ENCODE peak calls at places on chromosomes 1 and 21, in eight cellular contexts. D is colonic mucosa, X is A549, E is heart left ventricle, S is thoracic aorta, V is Peyer's patch, M is gastrocnemius medialis, R is uterus. Q is an unnamed sample. For H3K9me3 and H3K4me1, the result is how much of the 10 kb centered on the place peaks cover.

GRCh38 chr1:114745351-114745750 is 12.4 kb downstream of the CSDE1 start:
- DNase-seq in D (no peak), X (no peak), E (no peak), S (no peak), V (no peak), M (no peak), R (no peak), Q (no peak)

GRCh38 chr1:221908573-221908972 is 166.7 kb upstream of the DUSP10 start:
- DNase-seq in D (no peak), X (no peak), E (no peak), S (no peak), V (no peak), M (no peak), R (no peak), Q (no peak)

GRCh38 chr1:208142632-208143390 is 101.4 kb downstream of the PLXNA2 start:
- DNase-seq in D (no peak), X (no peak), E (no peak), S (no peak), V (no peak), M (no peak), R (peak), Q (no peak)

GRCh38 chr1:212981025-212981495 is 30.7 kb downstream of the VASH2 start:
- DNase-seq in D (peak), X (no peak), E (peak), S (no peak), V (no peak), M (no peak), R (no peak), Q (peak)

GRCh38 chr1:244654284-244655038 is 1.5 kb downstream of the DESI2 start:
- DNase-seq in D (no peak), X (no peak), E (no peak), S (no peak), V (no peak), M (no peak), R (no peak), Q (no peak)

GRCh38 chr1:202671388-202671787 is 38.9 kb downstream of the SYT2 start:
- DNase-seq in D (peak), X (no peak), E (no peak), S (no peak), V (no peak), M (no peak), R (no peak), Q (peak)

GRCh38 chr1:24215226-24215814 is 28.2 kb upstream of the IFNLR1 start:
- DNase-seq in D (no peak), X (no peak), E (no peak), S (no peak), V (no peak), M (no peak), R (no peak), Q (no peak)

GRCh38 chr1:177948336-177948972 is 21.4 kb downstream of the SEC16B start:
- DNase-seq in D (peak), X (peak), E (peak), S (no peak), V (no peak), M (peak), R (peak), Q (peak)

GRCh38 chr21:46628868-46629267 is 6.6 kb upstream of the PRMT2 start:
- DNase-seq in D (no peak), X (no peak), E (no peak), S (no peak), V (no peak), M (no peak), R (no peak), Q (no peak)

GRCh38 chr1:75791022-75791421 is 5.0 kb downstream of the RABGGTB start:
- DNase-seq in D (no peak), X (no peak), E (no peak), S (no peak), V (no peak), M (no peak), R (no peak), Q (no peak)

GRCh38 chr1:80384960-80385359 is 1378.4 kb upstream of the ADGRL4 start:
- DNase-seq in D (no peak), X (no peak), E (no peak), S (no peak), V (no peak), M (no peak), R (no peak), Q (no peak)

GRCh38 chr1:156399355-156400125 is 30.5 kb downstream of the RHBG start:
- DNase-seq in D (no peak), X (no peak), E (no peak), S (no peak), V (no peak), M (no peak), R (no peak), Q (no peak)

GRCh38 chr21:29237110-29238051 is 61.3 kb upstream of the BACH1 start:
- DNase-seq in D (no peak), X (no peak), E (no peak), S (no peak), V (no peak), M (no peak), R (no peak), Q (no peak)

GRCh38 chr1:208203127-208203847 is 40.9 kb downstream of the PLXNA2 start:
- DNase-seq in D (peak), X (peak), E (peak), S (no peak), V (peak), M (no peak), R (peak), Q (peak)

GRCh38 chr1:2378441-2378851 is 12.9 kb downstream of the MORN1 start:
- DNase-seq in D (no peak), X (no peak), E (no peak), S (no peak), V (peak), M (no peak), R (no peak), Q (no peak)

GRCh38 chr1:156126043-156126700 is 11.7 kb downstream of the LMNA start:
- DNase-seq in D (peak), X (peak), E (peak), S (peak), V (peak), M (no peak), R (peak), Q (peak)

GRCh38 chr1:26854953-26855352 is 8.0 kb upstream of the SFN start:
- DNase-seq in D (peak), X (no peak), E (no peak), S (no peak), V (peak), M (no peak), R (no peak), Q (no peak)

GRCh38 chr1:9798236-9799130 is 25.3 kb downstream of the CLSTN1 start:
- DNase-seq in D (no peak), X (no peak), E (no peak), S (no peak), V (no peak), M (no peak), R (peak), Q (no peak)

GRCh38 chr1:199684686-199685273 is 342.7 kb upstream of the NR5A2 start:
- DNase-seq in D (peak), X (peak), E (no peak), S (no peak), V (no peak), M (no peak), R (no peak), Q (peak)

GRCh38 chr21:32653326-32653901 is 41.2 kb upstream of the CFAP298 start:
- DNase-seq in D (no peak), X (peak), E (no peak), S (no peak), V (no peak), M (no peak), R (no peak), Q (peak)

GRCh38 chr1:222441006-222441620 is 106.8 kb downstream of the HHIPL2 start:
- DNase-seq in D (no peak), X (no peak), E (no peak), S (no peak), V (no peak), M (no peak), R (no peak), Q (no peak)

GRCh38 chr1:18643154-18644012 is 12.7 kb downstream of the PAX7 start:
- DNase-seq in D (no peak), X (no peak), E (no peak), S (no peak), V (no peak), M (no peak), R (no peak), Q (no peak)

GRCh38 chr21:46052703-46053651 is 44.9 kb upstream of the COL6A2 start:
- DNase-seq in D (no peak), X (no peak), E (no peak), S (no peak), V (no peak), M (no peak), R (peak), Q (no peak)

GRCh38 chr1:43454270-43455011 is 710 bp upstream of the HYI start:
- DNase-seq in D (peak), X (no peak), E (peak), S (peak), V (peak), M (peak), R (peak), Q (peak)

DNA sequence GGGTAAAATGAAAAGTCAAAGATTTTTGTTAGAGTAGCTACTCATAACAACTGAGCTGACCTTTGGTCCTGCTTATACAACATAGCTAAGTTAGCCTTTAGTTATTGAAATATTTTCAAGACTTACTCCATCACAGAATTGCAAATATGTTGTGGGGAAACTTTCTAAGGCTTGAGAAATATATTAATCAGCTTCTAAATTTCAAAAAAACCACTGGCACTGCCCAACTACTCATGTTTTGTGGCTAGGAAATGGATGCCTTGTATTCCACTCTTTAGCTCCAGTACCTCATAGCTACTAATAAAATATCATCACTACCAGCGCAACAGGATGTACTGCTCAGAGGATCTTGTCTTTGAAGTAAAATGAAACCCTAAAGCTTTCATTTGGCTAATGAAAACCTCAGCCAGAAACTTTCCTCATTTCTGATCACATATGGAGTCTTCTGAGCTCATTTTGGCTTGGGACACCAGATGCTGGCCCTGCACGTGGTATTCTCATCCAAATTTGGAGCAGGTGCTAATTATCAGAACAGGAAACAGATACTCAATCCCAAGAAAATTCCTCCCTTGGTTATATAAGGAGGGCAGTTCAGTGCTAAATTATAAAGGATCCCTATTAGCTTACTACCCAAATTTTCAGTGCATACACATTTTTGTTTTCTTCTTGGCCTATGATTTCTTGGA is 690.7 kb downstream of the ADGRL2 start:
- DNase-seq in D (no peak), X (no peak), E (peak), S (no peak), V (no peak), M (no peak), R (no peak), Q (no peak)
- TF ChIP-seq CTCF in D (no peak), X (no peak), E (no peak), S (no peak), V (no peak), M (no peak), R (no peak), Q (no peak)

GRCh38 chr1:207128336-207128921 is 24.4 kb downstream of the C4BPA start:
- DNase-seq in D (no peak), X (no peak), E (no peak), S (no peak), V (no peak), M (no peak), R (no peak), Q (no peak)

GRCh38 chr1:207124389-207124788 is 20.4 kb downstream of the C4BPA start:
- DNase-seq in D (no peak), X (no peak), E (no peak), S (no peak), V (no peak), M (no peak), R (no peak), Q (no peak)

GRCh38 chr1:207134550-207134949 is 30.5 kb downstream of the C4BPA start:
- DNase-seq in D (no peak), X (no peak), E (no peak), S (no peak), V (no peak), M (no peak), R (no peak), Q (no peak)

GRCh38 chr1:207129053-207129452 is 25.0 kb downstream of the C4BPA start:
- DNase-seq in D (no peak), X (no peak), E (no peak), S (no peak), V (no peak), M (no peak), R (no peak), Q (no peak)
- H3K9me3 ChIP-seq in D (under half), X (under half), E (under half), S (under half), V (under half), M (under half), R (under half), Q (under half)

GRCh38 chr1:158005249-158005648 is 11.8 kb downstream of the KIRREL1 start:
- DNase-seq in D (no peak), X (no peak), E (no peak), S (no peak), V (no peak), M (no peak), R (no peak), Q (no peak)
- H3K4me1 ChIP-seq in D (under half), X (half or more), E (half or more), S (half or more), V (under half), M (under half), R (half or more), Q (under half)

GRCh38 chr1:41280189-41281032 is 38.3 kb upstream of the SCMH1 start:
- DNase-seq in D (no peak), X (no peak), E (no peak), S (no peak), V (no peak), M (no peak), R (no peak), Q (no peak)
- TF ChIP-seq CTCF in D (no peak), X (no peak), E (no peak), S (no peak), V (no peak), M (no peak), R (no peak), Q (no peak)

GRCh38 chr1:152392909-152393308 is 21.2 kb downstream of the CRNN start:
- DNase-seq in D (no peak), X (no peak), E (no peak), S (no peak), V (no peak), M (no peak), R (no peak), Q (no peak)

GRCh38 chr1:152388889-152389288 is 25.2 kb downstream of the CRNN start:
- DNase-seq in D (no peak), X (no peak), E (no peak), S (no peak), V (no peak), M (no peak), R (no peak), Q (no peak)

GRCh38 chr1:152386940-152387339 is 27.1 kb downstream of the CRNN start:
- DNase-seq in D (no peak), X (no peak), E (no peak), S (no peak), V (no peak), M (no peak), R (no peak), Q (no peak)
- H3K9me3 ChIP-seq in D (under half), X (under half), E (under half), S (under half), V (under half), M (under half), R (under half), Q (under half)

DNA sequence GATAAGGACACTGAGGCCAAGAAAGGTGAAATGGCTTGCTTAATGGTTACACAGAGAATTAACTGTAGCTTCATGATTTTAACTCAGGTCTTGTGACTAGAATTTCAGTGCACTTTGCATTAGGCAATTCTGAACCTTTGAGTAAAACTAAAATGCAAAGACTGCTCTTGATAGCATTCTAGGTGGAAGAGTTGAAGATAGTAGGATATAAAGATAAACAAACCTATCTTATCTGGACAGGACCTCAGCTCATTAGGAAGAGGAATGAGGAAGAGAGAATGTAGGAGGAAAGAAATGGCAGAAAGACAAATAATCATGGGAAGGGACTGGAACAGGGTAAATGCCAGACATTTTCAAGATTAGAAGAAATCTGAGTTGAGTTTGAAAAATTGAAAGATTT is 68.5 kb upstream of the RGL1 start:
- DNase-seq in D (no peak), X (no peak), E (no peak), S (no peak), V (no peak), M (no peak), R (no peak), Q (no peak)
- H3K4me1 ChIP-seq in D (under half), X (under half), E (half or more), S (under half), V (under half), M (under half), R (under half), Q (under half)